ENCODE peak calls at places on chromosomes 4 and X, in seven cellular contexts. O is ascending aorta, F is cardiac fibroblast, Z is fibroblast of lung, S is PC-3, L is tibial nerve, X is cardiac muscle cell. H is an unnamed sample.

GRCh38 chrX:118088084-118088483 is 28.5 kb downstream of the KLHL13 start:
- DNase-seq in S (no peak), L (no peak), F (no peak), X (no peak), O (no peak), Z (no peak), H (no peak)

GRCh38 chr4:78059938-78060337 is 2.8 kb downstream of the FRAS1 start:
- DNase-seq in X (no peak), O (no peak), S (no peak), L (no peak), Z (no peak), F (no peak), H (no peak)

GRCh38 chr4:177236889-177237288 is 72.8 kb upstream of the NEIL3 start:
- DNase-seq in Z (no peak), L (no peak), O (no peak), F (no peak), S (no peak), X (no peak), H (no peak)

GRCh38 chr4:71009091-71009490 is 15.6 kb downstream of the DCK start:
- DNase-seq in F (peak; percentile 61), X (no peak), Z (no peak), O (no peak), L (no peak), S (no peak), H (no peak)

GRCh38 chrX:68692651-68693050 is 45.2 kb downstream of the STARD8 start:
- DNase-seq in X (no peak), F (peak; percentile 47), O (no peak), Z (no peak), L (no peak), S (peak; percentile 6), H (no peak)

GRCh38 chr4:144178414-144178813 is 37.9 kb upstream of the GYPA start:
- DNase-seq in F (peak; percentile 15), L (no peak), S (no peak), O (no peak), X (peak; percentile 52), Z (no peak), H (no peak)

GRCh38 chr4:82320351-82320750 is 53.4 kb downstream of the HNRNPD start:
- DNase-seq in O (no peak), L (no peak), X (no peak), S (no peak), Z (no peak), F (peak; percentile 2), H (peak; percentile 20)

GRCh38 chrX:118271770-118272169 is 74.1 kb upstream of the WDR44 start:
- DNase-seq in X (no peak), S (no peak), L (no peak), Z (peak; percentile 44), F (peak; percentile 4), O (no peak), H (no peak)

GRCh38 chrX:17494231-17494630 is 119.2 kb downstream of the NHS start:
- DNase-seq in L (no peak), S (peak; percentile 35), F (no peak), O (no peak), Z (no peak), X (no peak), H (no peak)

GRCh38 chr4:160810415-160810814 is 1353.4 kb downstream of the FSTL5 start:
- DNase-seq in Z (no peak), S (no peak), X (no peak), L (no peak), F (no peak), O (no peak), H (no peak)

GRCh38 chr4:160808174-160808573 is 1355.6 kb downstream of the FSTL5 start:
- DNase-seq in L (no peak), S (no peak), F (no peak), Z (no peak), O (no peak), X (no peak), H (no peak)

GRCh38 chr4:160809576-160809975 is 1354.2 kb downstream of the FSTL5 start:
- DNase-seq in X (no peak), L (no peak), S (no peak), F (no peak), Z (no peak), O (no peak), H (no peak)

DNA sequence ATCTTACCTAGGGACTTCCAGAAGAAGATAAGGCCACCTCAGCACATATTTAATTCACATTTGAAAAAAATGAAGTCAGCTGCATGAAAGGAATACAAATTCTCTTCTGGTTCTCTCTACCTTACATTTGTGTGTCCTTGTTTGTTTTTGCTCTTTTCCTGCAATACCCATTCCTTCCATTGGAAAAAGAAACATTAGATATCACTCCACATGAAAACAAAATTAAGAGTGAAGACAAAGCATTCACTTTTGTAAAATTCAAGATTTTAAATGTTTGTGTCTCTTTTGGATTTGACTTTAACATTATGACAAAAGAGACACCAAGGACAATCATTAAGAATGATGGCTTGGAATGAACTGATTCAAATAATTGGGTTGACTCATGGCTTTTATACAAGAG is 1351.8 kb downstream of the FSTL5 start:
- DNase-seq in L (no peak), O (no peak), Z (no peak), S (no peak), F (no peak), X (no peak), H (no peak)
- H3K4me3 ChIP-seq in L (no peak overlapping the region), O (no peak overlapping the region), Z (no peak overlapping the region), S (no peak overlapping the region), F (no peak overlapping the region), X (no peak overlapping the region), H (no peak overlapping the region)

DNA sequence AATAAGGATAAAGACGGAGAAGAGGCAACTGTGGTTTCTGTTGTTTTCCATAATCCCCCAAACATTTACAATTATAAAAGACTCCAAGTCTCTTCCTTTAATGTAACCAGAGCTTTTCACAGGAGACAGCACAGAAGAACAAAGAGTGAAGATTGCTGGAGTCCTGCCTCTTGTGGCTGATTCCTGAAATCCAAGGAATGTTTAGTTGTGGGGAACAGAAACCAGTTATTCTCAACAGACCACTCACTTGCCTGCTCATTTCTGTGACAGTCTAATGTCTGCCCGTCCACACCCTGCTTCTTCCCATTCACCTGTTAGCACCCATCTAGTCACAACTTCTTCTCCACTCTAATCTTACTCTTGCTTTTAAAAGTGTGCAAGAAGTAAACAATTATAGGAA is 12.1 kb downstream of the TEX13B start:
- DNase-seq in O (no peak), X (no peak), F (no peak), L (no peak), Z (no peak), S (peak; percentile 4), H (no peak)
- TF ChIP-seq CTCF in O (no peak), X (no peak), F (no peak), L (no peak), Z (no peak), S (no peak), H (no peak)

GRCh38 chr4:153222162-153222789 is 18.0 kb downstream of the TRIM2 start:
- DNase-seq in Z (peak; percentile 86), S (peak; percentile 79), L (peak; percentile 20), O (peak; percentile 83), X (peak; percentile 76), F (peak; percentile 84), H (peak; percentile 85)
- H3K4me3 ChIP-seq in Z (peak overlapping the region; percentile 40), S (peak overlapping the region; percentile 70), L (peak overlapping the region; percentile 71), O (peak overlapping the region; percentile 82), X (peak overlapping the region; percentile 49), F (peak overlapping the region; percentile 65), H (peak overlapping the region; percentile 58)

DNA sequence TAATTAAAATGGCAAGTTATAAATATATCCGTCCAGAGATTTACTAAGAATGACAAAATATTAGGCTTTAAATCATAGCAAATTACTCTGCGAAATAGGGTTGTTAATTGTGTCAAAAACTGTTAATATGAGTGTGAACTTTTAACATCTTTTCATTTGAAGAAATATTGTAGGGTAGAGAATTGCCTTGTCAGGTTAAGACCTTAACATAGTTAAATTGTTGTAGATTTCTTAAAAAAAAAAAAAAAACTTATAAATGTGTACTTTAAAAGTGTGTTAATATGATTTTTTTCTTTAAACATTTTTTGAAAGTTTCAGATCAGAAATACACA is 107.7 kb upstream of the TLR2 start:
- DNase-seq in Z (no peak), X (no peak), L (no peak), F (no peak), O (no peak), S (no peak), H (no peak)
- TF ChIP-seq CTCF in Z (no peak), X (no peak), L (no peak), F (no peak), O (no peak), S (no peak), H (no peak)

DNA sequence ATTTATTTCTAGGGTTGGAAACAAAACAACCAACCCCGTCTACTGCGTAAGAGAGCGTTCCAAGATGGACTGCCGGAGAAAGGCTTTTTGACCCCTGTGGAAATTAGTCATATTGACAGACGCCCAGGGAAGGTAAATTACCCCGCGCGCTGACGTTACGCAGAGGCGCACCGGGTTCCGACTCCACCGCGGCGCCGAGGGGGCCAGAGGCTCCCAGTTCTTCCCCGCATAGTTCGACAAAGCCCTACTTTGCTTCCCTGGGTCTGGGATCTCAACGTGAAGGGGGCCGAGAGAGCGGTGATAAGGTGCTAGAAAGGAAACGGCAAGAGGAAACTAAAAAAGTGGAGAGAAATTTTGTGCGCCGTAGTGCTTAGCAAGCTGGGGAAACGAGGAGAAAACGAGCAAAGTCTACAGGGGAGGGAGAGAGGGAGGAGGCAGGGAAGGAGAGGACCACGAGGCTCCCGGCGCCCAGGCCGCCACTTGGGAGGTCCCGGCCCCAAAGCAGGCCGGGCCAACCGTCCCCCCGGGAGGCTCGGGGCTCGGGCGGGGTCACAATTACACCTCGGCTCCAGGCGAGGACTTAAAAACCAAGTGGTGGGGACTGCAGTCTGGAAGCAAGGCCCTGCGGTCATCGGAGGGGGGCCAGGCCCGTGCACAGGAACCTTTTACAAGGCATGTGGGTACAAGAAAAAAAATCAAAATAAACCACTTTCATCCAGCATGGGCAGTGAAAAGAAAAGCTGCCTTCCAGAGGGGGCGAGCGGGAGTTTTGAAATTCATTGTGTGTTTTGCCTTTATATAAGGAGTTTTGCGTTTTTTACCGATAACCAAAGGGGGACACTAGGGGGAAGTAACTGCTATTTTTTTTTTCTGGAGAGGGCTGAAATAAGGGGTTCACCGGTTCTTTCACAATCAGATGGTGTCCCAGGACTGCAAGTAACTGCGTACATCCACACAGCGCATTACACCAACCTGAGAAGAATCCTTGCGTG is 13.1 kb downstream of the HAND2 start:
- DNase-seq in X (peak; percentile 66), L (no peak), S (no peak), F (no peak), O (peak; percentile 63), Z (no peak), H (no peak)
- H3K4me3 ChIP-seq in X (peak overlapping the region; percentile 56), L (no peak overlapping the region), S (no peak overlapping the region), F (peak overlapping the region; percentile 13), O (peak overlapping the region; percentile 55), Z (no peak overlapping the region), H (no peak overlapping the region)

DNA sequence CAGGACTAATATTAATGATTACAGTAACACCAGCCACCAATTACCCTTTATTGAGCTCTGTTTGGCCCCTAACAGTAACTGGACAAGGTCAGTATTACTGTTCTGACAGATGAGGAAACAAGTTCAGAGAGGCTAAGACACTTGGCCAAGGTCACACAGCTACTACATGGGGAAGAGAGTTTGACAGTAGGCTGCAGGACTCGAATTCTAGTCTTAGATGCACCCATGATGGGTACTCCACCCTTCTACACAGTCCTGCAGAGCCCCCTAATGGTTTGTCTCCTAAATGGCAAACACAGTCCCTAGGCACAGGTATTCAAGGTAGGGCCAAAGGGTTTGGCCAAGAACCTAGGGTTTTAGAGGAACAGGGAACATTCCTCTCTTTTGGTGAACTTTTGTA is 93.9 kb downstream of the NSUN7 start:
- DNase-seq in X (no peak), F (no peak), Z (no peak), O (no peak), L (no peak), S (no peak), H (no peak)
- TF ChIP-seq CTCF in X (no peak), F (no peak), Z (no peak), O (no peak), L (no peak), S (no peak), H (peak; percentile 12)

GRCh38 chrX:9352243-9352642 is 112.6 kb upstream of the TBL1X start:
- DNase-seq in S (no peak), L (no peak), F (no peak), Z (no peak), X (no peak), O (no peak), H (no peak)
- H3K4me3 ChIP-seq in S (peak overlapping the region; percentile 41), L (no peak overlapping the region), F (no peak overlapping the region), Z (no peak overlapping the region), X (no peak overlapping the region), O (peak overlapping the region; percentile 21), H (no peak overlapping the region)

H was measured in epithelial cell of esophagus.